ENCODE peak calls at places on chromosome 21, in nine cellular contexts. Q, H, P, L, C, V, D, O and K are unnamed samples.

GRCh38 chr21:26834181-26834945 is 10.8 kb downstream of the ADAMTS1 start:
- DNase-seq in Q (no peak), H (no peak), P (no peak), L (no peak), C (no peak), V (no peak), D (peak), O (no peak), K (no peak)

GRCh38 chr21:29641635-29642550 is 297.9 kb downstream of the GRIK1 start:
- DNase-seq in Q (no peak), H (no peak), P (no peak), L (no peak), C (no peak), V (no peak), D (no peak), O (no peak), K (no peak)

GRCh38 chr21:22351076-22351475 is 1352.9 kb downstream of the NCAM2 start:
- DNase-seq in Q (no peak), H (no peak), P (no peak), L (no peak), C (no peak), V (no peak), D (no peak), O (no peak), K (no peak)

GRCh38 chr21:36065497-36066036 is 4.3 kb upstream of the CBR1 start:
- DNase-seq in Q (no peak), H (no peak), P (no peak), L (no peak), C (no peak), V (no peak), D (peak), O (no peak), K (peak)

GRCh38 chr21:37257526-37257966 is 9.6 kb downstream of the VPS26C start:
- DNase-seq in Q (no peak), H (no peak), P (no peak), L (no peak), C (no peak), V (peak), D (peak), O (peak), K (peak)

GRCh38 chr21:35953570-35953969 is 106.8 kb downstream of the SETD4 start:
- DNase-seq in Q (no peak), H (no peak), P (no peak), L (no peak), C (no peak), V (peak), D (no peak), O (no peak), K (no peak)

GRCh38 chr21:31908106-31909031 is 35.5 kb downstream of the HUNK start:
- DNase-seq in Q (no peak), H (peak), P (no peak), L (no peak), C (peak), V (no peak), D (peak), O (peak), K (no peak)

GRCh38 chr21:27371688-27372331 is 404.9 kb upstream of the ADAMTS5 start:
- DNase-seq in Q (no peak), H (no peak), P (no peak), L (no peak), C (no peak), V (no peak), D (peak), O (no peak), K (no peak)

GRCh38 chr21:36396971-36397370 is 11.8 kb downstream of the CHAF1B start:
- DNase-seq in Q (no peak), H (no peak), P (peak), L (no peak), C (no peak), V (no peak), D (no peak), O (no peak), K (no peak)

GRCh38 chr21:26587621-26588260 is 14.7 kb upstream of the CYYR1 start:
- DNase-seq in Q (no peak), H (peak), P (no peak), L (no peak), C (no peak), V (peak), D (peak), O (no peak), K (no peak)

GRCh38 chr21:17725339-17725738 is 93.8 kb downstream of the C21orf91 start:
- DNase-seq in Q (no peak), H (no peak), P (no peak), L (no peak), C (no peak), V (no peak), D (no peak), O (no peak), K (no peak)

GRCh38 chr21:44657635-44658183 is at the start of gene KRTAP12-3:
- DNase-seq in Q (peak), H (no peak), P (no peak), L (no peak), C (no peak), V (no peak), D (peak), O (no peak), K (no peak)

GRCh38 chr21:21064353-21064752 is 66.1 kb downstream of the NCAM2 start:
- DNase-seq in Q (no peak), H (no peak), P (no peak), L (no peak), C (no peak), V (no peak), D (no peak), O (no peak), K (no peak)

GRCh38 chr21:38806942-38807284 is 1.2 kb downstream of the ETS2 start:
- DNase-seq in Q (no peak), H (no peak), P (no peak), L (no peak), C (no peak), V (no peak), D (peak), O (no peak), K (no peak)

GRCh38 chr21:31173881-31174555 is 135.7 kb upstream of the KRTAP19-8 start:
- DNase-seq in Q (peak), H (peak), P (no peak), L (no peak), C (no peak), V (no peak), D (no peak), O (no peak), K (no peak)

GRCh38 chr21:19049567-19049966 is 646.0 kb upstream of the TMPRSS15 start:
- DNase-seq in Q (no peak), H (no peak), P (no peak), L (no peak), C (no peak), V (no peak), D (no peak), O (no peak), K (no peak)

GRCh38 chr21:14687277-14687642 is 141.1 kb upstream of the SAMSN1 start:
- DNase-seq in Q (no peak), H (no peak), P (no peak), L (no peak), C (no peak), V (no peak), D (no peak), O (no peak), K (no peak)

DNA sequence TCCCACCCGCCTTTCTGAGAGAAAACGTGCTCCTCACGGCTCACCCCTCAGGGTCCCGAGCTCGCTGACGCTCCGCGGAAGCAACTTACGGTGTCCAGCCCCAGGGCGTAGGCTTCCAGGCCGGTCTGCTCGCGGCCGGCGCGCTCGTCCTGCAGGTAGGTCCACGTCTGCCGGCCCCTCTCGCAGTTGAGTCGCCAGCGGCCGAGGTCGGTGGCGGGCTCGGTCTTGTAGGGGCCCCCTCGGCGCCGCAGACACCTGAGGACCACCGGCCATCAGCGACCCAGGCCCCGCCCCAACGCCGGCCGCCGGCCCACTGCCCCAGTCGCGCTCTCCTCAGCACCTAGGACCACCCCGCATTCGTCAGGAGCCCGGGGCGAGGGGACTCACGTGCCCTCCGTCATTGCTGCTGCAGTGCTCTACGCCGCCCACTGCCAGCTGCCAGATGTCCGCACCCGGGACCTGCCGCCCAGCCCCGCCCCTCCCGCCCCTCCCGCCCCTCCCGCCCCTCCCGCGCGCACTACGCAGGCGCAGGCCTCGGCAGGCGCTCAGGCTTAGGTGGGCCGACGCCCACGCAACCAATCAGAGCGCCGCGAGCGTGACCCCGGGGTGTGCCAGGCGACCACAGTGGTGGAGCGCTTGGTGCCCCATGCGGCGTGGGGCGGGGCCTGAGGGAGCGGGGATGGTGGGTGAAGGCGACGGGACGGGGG is at the start of gene LSS:
- DNase-seq in Q (peak), H (peak), P (peak), L (peak), C (peak), V (peak), D (peak), O (peak), K (peak)
- TF ChIP-seq POLR2A in Q (peak), H (peak), P (no peak), L (no peak), C (no peak), V (peak), D (peak), O (peak), K (peak)

GRCh38 chr21:34592120-34592561 is 22.8 kb downstream of the RCAN1 start:
- DNase-seq in Q (peak), H (no peak), P (no peak), L (no peak), C (no peak), V (no peak), D (peak), O (peak), K (no peak)
- TF ChIP-seq POLR2A in Q (no peak), H (no peak), P (no peak), L (no peak), C (no peak), V (no peak), D (no peak), O (no peak), K (no peak)

DNA sequence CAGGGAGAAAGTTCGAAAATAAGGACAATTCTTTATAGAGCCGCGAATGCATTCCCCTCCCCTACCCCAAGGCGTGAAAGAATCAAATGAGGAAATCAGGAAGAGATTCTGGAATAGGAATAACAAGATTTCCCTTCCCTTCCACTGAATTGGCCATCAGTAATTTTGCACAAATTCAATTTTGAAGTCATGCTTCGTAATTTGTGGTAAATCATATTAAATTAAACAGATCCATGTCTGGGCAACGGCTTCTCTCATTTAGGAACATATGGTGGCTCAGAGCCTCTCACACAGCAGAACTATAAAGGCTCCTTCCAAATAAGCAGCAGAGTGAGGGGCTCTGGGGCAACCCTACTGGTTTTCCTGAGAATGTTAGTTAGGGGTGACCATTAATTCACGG is 152.9 kb downstream of the CLIC6 start:
- DNase-seq in Q (no peak), H (no peak), P (no peak), L (no peak), C (no peak), V (no peak), D (no peak), O (no peak), K (no peak)
- TF ChIP-seq POLR2A in Q (no peak), H (no peak), P (no peak), L (no peak), C (no peak), V (no peak), D (no peak), O (no peak), K (no peak)

DNA sequence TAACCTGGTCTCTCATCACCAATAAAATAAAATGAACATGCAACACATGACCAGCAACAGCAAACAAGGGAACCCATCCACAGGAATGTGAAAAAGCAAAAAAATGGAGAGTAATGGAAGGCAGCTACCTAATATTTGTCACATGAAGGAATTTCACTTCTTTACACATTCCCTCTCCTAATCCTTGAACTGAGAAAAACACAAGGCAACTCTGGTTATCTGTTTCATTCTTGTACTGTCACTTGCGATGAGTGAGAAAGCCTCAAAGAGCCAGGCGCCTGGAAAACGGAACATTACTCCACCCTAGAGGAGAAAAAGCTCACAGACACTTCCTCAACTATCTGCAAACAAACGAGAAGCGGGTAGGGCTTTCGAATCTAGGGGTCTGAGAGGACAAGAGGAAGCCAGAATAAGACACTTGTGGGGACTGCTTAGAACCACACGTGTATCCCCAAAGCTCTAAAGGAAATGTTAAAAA is 13.8 kb downstream of the HSF2BP start:
- DNase-seq in Q (no peak), H (peak), P (peak), L (no peak), C (no peak), V (peak), D (peak), O (peak), K (no peak)
- TF ChIP-seq POLR2A in Q (no peak), H (no peak), P (no peak), L (no peak), C (no peak), V (no peak), D (peak), O (no peak), K (no peak)

DNA sequence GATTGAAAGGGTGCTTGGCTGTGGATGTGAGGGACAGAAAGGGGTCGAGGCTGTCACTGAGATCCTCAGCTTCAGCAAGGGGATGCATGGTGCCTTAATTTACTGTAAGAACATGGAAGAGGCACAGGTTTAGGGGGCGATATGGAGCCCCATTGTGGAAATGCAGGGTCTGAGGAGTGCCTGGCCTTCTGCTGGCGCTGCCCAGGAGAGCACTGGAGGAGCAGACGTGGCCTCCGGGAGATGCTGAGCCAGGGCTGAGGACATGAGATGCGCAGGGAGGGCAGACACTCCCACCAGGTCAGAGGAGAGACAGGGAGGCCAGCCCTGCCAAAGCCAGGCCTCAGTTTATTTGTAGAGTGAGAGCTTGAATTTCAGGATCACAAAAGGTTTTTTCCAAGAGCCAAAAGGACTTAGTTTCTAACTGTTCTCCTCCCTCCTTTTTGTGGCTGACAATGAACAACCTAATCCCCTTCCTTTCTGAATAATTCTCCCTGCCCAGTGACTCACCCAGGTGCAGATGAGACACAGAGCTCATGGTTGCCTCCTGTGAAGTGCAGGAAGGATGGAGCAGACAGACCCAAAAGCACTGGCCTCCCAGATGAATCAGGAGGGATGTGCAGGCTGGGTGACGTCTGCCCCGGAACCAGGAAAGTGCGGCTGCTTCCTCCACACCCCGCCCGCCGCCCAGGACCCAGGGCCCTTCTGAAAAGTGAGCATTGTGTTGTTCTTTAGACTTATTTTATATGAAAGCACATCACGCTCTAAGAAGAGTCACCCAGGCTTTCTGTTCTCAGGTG is 73.0 kb upstream of the TMPRSS2 start:
- DNase-seq in Q (no peak), H (no peak), P (no peak), L (no peak), C (peak), V (no peak), D (no peak), O (peak), K (no peak)
- TF ChIP-seq POLR2A in Q (no peak), H (no peak), P (no peak), L (no peak), C (no peak), V (no peak), D (no peak), O (peak), K (no peak)